ENCODE peak calls at places on chromosomes 11 and 22, in four cellular contexts. S is IMR-90, E is A549, P is GM12878. J is an unnamed sample.

GRCh38 chr11:73661035-73661628 is 14.8 kb downstream of the PLEKHB1 start:
- DNase-seq in S (peak), E (peak), P (peak), J (peak)

GRCh38 chr11:75325713-75326438 is 25.6 kb downstream of the ARRB1 start:
- DNase-seq in S (peak), E (peak), P (no peak), J (no peak)

GRCh38 chr11:111631034-111631665 is 28.9 kb downstream of the SIK2 start:
- DNase-seq in S (peak), E (no peak), P (no peak), J (no peak)

GRCh38 chr11:90332415-90332814 is 109.6 kb upstream of the CHORDC1 start:
- DNase-seq in S (no peak), E (no peak), P (no peak), J (no peak)

GRCh38 chr11:64378335-64378884 is 19.4 kb downstream of the RPS6KA4 start:
- DNase-seq in S (no peak), E (no peak), P (no peak), J (no peak)

GRCh38 chr11:135001581-135001980 is 589.5 kb upstream of the B3GAT1 start:
- DNase-seq in S (no peak), E (no peak), P (no peak), J (no peak)

GRCh38 chr11:117795726-117796455 is 1.1 kb downstream of the DSCAML1 start:
- DNase-seq in S (no peak), E (no peak), P (no peak), J (no peak)

GRCh38 chr11:31045335-31045734 is 324.2 kb downstream of the DCDC1 start:
- DNase-seq in S (no peak), E (no peak), P (no peak), J (no peak)

GRCh38 chr11:79060534-79060933 is 380.3 kb downstream of the TENM4 start:
- DNase-seq in S (peak), E (no peak), P (no peak), J (no peak)

GRCh38 chr22:20750461-20751184 is 23.3 kb upstream of the SERPIND1 start:
- DNase-seq in S (peak), E (peak), P (peak), J (peak)

GRCh38 chr11:33530824-33531223 is 169.8 kb downstream of the C11orf91 start:
- DNase-seq in S (peak), E (no peak), P (no peak), J (no peak)

GRCh38 chr11:44585421-44585820 is 20.0 kb downstream of the CD82 start:
- DNase-seq in S (no peak), E (no peak), P (no peak), J (no peak)

GRCh38 chr11:11510939-11511338 is 110.9 kb downstream of the GALNT18 start:
- DNase-seq in S (peak), E (no peak), P (no peak), J (no peak)

GRCh38 chr11:17828311-17828751 is 93.8 kb downstream of the KCNC1 start:
- DNase-seq in S (peak), E (no peak), P (no peak), J (no peak)

GRCh38 chr22:42364641-42365336 is 67.4 kb downstream of the NFAM1 start:
- DNase-seq in S (peak), E (no peak), P (no peak), J (no peak)

GRCh38 chr11:116173946-116174911 is 598.6 kb downstream of the BUD13 start:
- DNase-seq in S (no peak), E (no peak), P (no peak), J (no peak)

DNA sequence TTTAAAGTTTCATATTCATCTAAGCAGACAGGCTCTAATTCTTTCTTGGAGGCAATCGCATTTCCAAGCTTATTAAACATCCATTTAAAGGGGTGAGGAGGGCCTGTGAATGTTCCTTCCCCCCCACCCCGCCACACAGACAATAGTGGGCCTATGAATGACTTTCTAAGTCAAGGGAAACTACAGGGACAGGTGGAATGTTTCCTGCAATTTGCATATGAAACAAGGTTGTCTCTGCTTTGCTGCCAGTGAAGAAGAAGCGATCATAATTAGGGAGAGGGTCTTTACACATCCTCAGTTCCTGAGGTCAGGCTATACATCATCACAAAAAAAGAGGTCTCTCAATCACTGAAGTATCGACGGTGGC is 127.9 kb upstream of the OPCML start:
- DNase-seq in S (no peak), E (no peak), P (no peak), J (no peak)
- TF ChIP-seq ELK1 in S (no peak), E (no peak), P (no peak), J (no peak)

GRCh38 chr11:619625-620050 is 3.9 kb upstream of the IRF7 start:
- DNase-seq in S (no peak), E (no peak), P (no peak), J (no peak)
- TF ChIP-seq ELK1 in S (no peak), E (no peak), P (no peak), J (no peak)

GRCh38 chr11:27058456-27058855 is 17.8 kb downstream of the BBOX1 start:
- DNase-seq in S (peak), E (no peak), P (no peak), J (no peak)
- TF ChIP-seq ELK1 in S (no peak), E (no peak), P (no peak), J (no peak)

GRCh38 chr11:77710358-77710757 is 72.8 kb upstream of the CLNS1A start:
- DNase-seq in S (peak), E (no peak), P (no peak), J (no peak)
- TF ChIP-seq ELK1 in S (no peak), E (no peak), P (no peak), J (no peak)

GRCh38 chr11:81658722-81659121 is 1074.9 kb downstream of the FAM181B start:
- DNase-seq in S (peak), E (peak), P (no peak), J (peak)
- TF ChIP-seq ELK1 in S (no peak), E (no peak), P (no peak), J (no peak)

GRCh38 chr11:118910309-118911112 is 15.2 kb downstream of the BCL9L start:
- DNase-seq in S (peak), E (no peak), P (no peak), J (peak)
- TF ChIP-seq ELK1 in S (no peak), E (no peak), P (no peak), J (no peak)

GRCh38 chr22:23779083-23779482 is 6.4 kb downstream of the MMP11 start:
- DNase-seq in S (no peak), E (no peak), P (no peak), J (no peak)
- TF ChIP-seq ELK1 in S (no peak), E (no peak), P (no peak), J (no peak)

GRCh38 chr22:36510384-36510783 is 3.5 kb upstream of the FOXRED2 start:
- DNase-seq in S (no peak), E (no peak), P (no peak), J (no peak)
- TF ChIP-seq ELK1 in S (no peak), E (no peak), P (no peak), J (no peak)

DNA sequence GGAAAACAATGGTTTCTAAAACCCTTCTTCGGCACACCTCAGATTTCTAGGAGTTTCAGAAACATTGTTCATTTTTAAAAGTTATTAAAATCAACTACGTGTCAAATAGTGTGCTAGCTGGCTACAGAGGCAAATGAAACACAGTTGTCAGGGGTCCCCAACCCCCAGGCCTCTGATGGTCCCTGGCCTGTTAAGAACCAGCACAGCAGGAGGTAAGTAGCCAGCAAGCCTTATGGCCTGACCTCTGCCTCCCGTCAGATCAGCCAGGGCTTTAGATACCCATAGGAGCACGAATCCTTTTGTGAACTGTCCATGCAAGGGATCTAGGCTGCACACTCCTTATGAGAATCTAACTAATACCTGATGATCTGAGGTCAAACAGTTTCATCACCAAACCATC is 648.2 kb downstream of the FAM181B start:
- DNase-seq in S (no peak), E (no peak), P (no peak), J (no peak)
- TF ChIP-seq ELK1 in S (no peak), E (no peak), P (no peak), J (no peak)